ENCODE peak calls at places on chromosomes 12 and 14, in five cellular contexts. I is GM12891, E is HepG2, V is H1, Q is K562. L is an unnamed sample.

GRCh38 chr14:74239848-74240793 is 872 bp downstream of the VSX2 start:
- DNase-seq in Q (no peak), I (no peak), E (no peak), V (no peak), L (peak)

GRCh38 chr12:110120878-110121277 is 3.3 kb upstream of the IFT81 start:
- DNase-seq in V (no peak), I (no peak), E (no peak), Q (no peak), L (no peak)

GRCh38 chr14:69424139-69424923 is 25.8 kb downstream of the SLC39A9 start:
- DNase-seq in E (peak), Q (no peak), I (no peak), V (no peak), L (no peak)

GRCh38 chr12:88310666-88311065 is 168.6 kb downstream of the TMTC3 start:
- DNase-seq in E (no peak), I (no peak), V (no peak), Q (peak), L (no peak)

GRCh38 chr12:51907083-51907863 is at the start of gene ACVRL1:
- DNase-seq in V (no peak), I (no peak), E (no peak), Q (no peak), L (no peak)

GRCh38 chr14:45287609-45288008 is 34.6 kb upstream of the MIS18BP1 start:
- DNase-seq in V (no peak), E (no peak), Q (no peak), I (no peak), L (no peak)

GRCh38 chr12:54126696-54127537 is 61.9 kb downstream of the SMUG1 start:
- DNase-seq in Q (no peak), V (no peak), E (no peak), I (no peak), L (no peak)

GRCh38 chr14:102883028-102883953 is 39.2 kb upstream of the AMN start:
- DNase-seq in Q (no peak), V (no peak), E (no peak), I (no peak), L (no peak)

GRCh38 chr12:52417742-52418141 is 11.6 kb upstream of the KRT82 start:
- DNase-seq in Q (no peak), E (no peak), V (no peak), I (no peak), L (no peak)

GRCh38 chr12:49550853-49551252 is 12.0 kb downstream of the KCNH3 start:
- DNase-seq in E (peak), Q (no peak), I (no peak), V (no peak), L (no peak)

GRCh38 chr12:75291014-75291413 is 39.1 kb downstream of the CAPS2 start:
- DNase-seq in Q (no peak), I (no peak), E (no peak), V (no peak), L (no peak)

GRCh38 chr14:41830679-41831078 is 224.0 kb downstream of the LRFN5 start:
- DNase-seq in V (no peak), E (no peak), Q (no peak), I (no peak), L (no peak)

GRCh38 chr14:93030761-93031160 is 85.0 kb downstream of the ITPK1 start:
- DNase-seq in Q (no peak), I (no peak), E (no peak), V (no peak), L (no peak)

GRCh38 chr14:50846171-50846880 is 15.4 kb upstream of the NIN start:
- DNase-seq in Q (no peak), V (no peak), I (no peak), E (no peak), L (no peak)

GRCh38 chr12:31324116-31324844 is 1.7 kb downstream of the SINHCAF start:
- DNase-seq in I (peak), E (peak), V (no peak), Q (peak), L (peak)

GRCh38 chr14:32808574-32809098 is 130.0 kb upstream of the NPAS3 start:
- DNase-seq in V (no peak), I (no peak), Q (no peak), E (no peak), L (no peak)

GRCh38 chr12:104263580-104264358 is 39.8 kb upstream of the EID3 start:
- DNase-seq in V (no peak), Q (no peak), I (no peak), E (no peak), L (no peak)

GRCh38 chr12:106601031-106601430 is 18.2 kb downstream of the RFX4 start:
- DNase-seq in E (peak), V (no peak), Q (peak), I (no peak), L (no peak)

GRCh38 chr12:66441905-66442559 is 139.7 kb downstream of the HELB start:
- DNase-seq in Q (no peak), V (no peak), I (no peak), E (no peak), L (no peak)

GRCh38 chr12:46244273-46244672 is 24.6 kb downstream of the SLC38A1 start:
- DNase-seq in E (no peak), V (no peak), I (no peak), Q (no peak), L (no peak)

GRCh38 chr14:100239840-100240724 is 1.1 kb downstream of the YY1 start:
- DNase-seq in Q (peak), I (peak), E (peak), V (no peak), L (peak)

GRCh38 chr14:77186911-77187648 is 5.5 kb downstream of the TMEM63C start:
- DNase-seq in Q (no peak), V (no peak), I (no peak), E (no peak), L (no peak)
- TF ChIP-seq TAF1 in Q (no peak), V (no peak), I (no peak), E (no peak), L (no peak)

GRCh38 chr12:118032188-118032587 is 15.7 kb downstream of the RFC5 start:
- DNase-seq in E (no peak), Q (peak), V (no peak), I (no peak), L (no peak)
- TF ChIP-seq POLR2AphosphoS5 in E (no peak), Q (no peak), V (peak), I (no peak), L (peak)

GRCh38 chr12:4648499-4649357 is at the start of the genes AKAP3 and NDUFA9:
- DNase-seq in I (peak), E (peak), Q (peak), V (peak), L (peak)
- TF ChIP-seq POLR2A in I (peak), E (peak), Q (peak), V (no peak), L (peak)

GRCh38 chr14:61811882-61812346 is 49.7 kb downstream of the SNAPC1 start:
- DNase-seq in I (no peak), V (no peak), Q (no peak), E (no peak), L (no peak)

GRCh38 chr14:61812347-61813100 is 50.3 kb downstream of the SNAPC1 start:
- DNase-seq in Q (no peak), I (peak), E (no peak), V (no peak), L (no peak)

DNA sequence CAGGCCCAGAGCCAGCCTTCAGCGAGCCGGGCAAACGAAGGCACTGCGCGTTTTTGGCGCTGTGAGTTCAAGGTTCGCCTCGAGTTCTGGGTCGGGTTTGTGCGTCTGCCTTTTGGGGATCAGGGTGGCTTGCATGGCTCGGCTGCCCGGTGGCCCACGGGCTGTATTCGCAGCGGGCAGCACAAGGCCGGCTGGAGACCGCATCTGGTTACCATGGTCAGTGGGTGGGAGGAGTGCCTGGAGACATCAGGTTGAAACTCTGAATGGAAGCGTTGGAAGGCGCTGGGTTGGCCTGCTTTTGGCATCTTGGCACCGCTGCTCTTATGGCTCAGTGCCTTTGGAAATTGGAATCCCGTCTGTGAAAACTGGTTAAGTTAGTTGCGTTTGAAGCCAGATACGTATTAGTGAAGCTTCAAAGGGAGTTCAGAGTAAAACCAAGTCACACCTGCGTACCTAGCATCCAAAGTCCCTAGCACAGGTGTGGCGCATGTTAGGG is 50.9 kb downstream of the SNAPC1 start:
- DNase-seq in E (no peak), V (no peak), I (no peak), Q (no peak), L (no peak)
- TF ChIP-seq TAF1 in E (no peak), V (no peak), I (no peak), Q (no peak), L (no peak)

GRCh38 chr14:23538785-23539184 is 12.8 kb downstream of the ZFHX2 start:
- DNase-seq in V (no peak), E (no peak), Q (no peak), I (no peak), L (no peak)
- TF ChIP-seq POLR2AphosphoS5 in V (peak), E (no peak), Q (no peak), I (no peak), L (no peak)

L was measured in GM12892.